ENCODE peak calls at places on chromosomes 11 and 22, in six cellular contexts. S is effector CD4-positive, alpha-beta T cell; Y is NCI-H524; L is Calu3; W is NCI-H1417; Q is EL. D is an unnamed sample.

GRCh38 chr22:32801436-32802290 is at the start of gene TIMP3:
- DNase-seq in S (no peak), W (no peak), L (peak), Y (peak), Q (peak), D (peak)

GRCh38 chr11:133956650-133957633 is at the start of gene IGSF9B:
- DNase-seq in L (peak), Y (peak), W (peak), Q (peak), S (peak), D (peak)

GRCh38 chr11:85810871-85811611 is at the start of gene SYTL2:
- DNase-seq in Y (peak), Q (peak), W (peak), S (peak), L (peak), D (peak)

GRCh38 chr11:78759067-78759466 is 184.4 kb upstream of the NARS2 start:
- DNase-seq in S (no peak), Y (no peak), W (peak), Q (no peak), L (no peak), D (no peak)

GRCh38 chr11:45289369-45289768 is 3.2 kb upstream of the SYT13 start:
- DNase-seq in W (no peak), Q (peak), L (no peak), S (no peak), Y (no peak), D (no peak)

GRCh38 chr11:68841718-68842426 is at the start of gene CPT1A:
- DNase-seq in Y (peak), Q (peak), S (peak), L (peak), W (peak), D (peak)

GRCh38 chr11:118065375-118065774 is 11.5 kb upstream of the TMPRSS4 start:
- DNase-seq in Y (no peak), S (no peak), Q (no peak), W (no peak), L (no peak), D (no peak)

GRCh38 chr11:61787928-61788491 is 4.4 kb downstream of the TMEM258 start:
- DNase-seq in W (no peak), L (peak), Y (peak), Q (peak), S (no peak), D (no peak)

GRCh38 chr11:31947051-31947450 is 135.9 kb upstream of the PAX6 start:
- DNase-seq in Y (no peak), Q (no peak), L (no peak), S (no peak), W (no peak), D (no peak)

GRCh38 chr22:19065929-19066328 is 56.3 kb downstream of the DGCR2 start:
- DNase-seq in Y (no peak), L (no peak), Q (no peak), S (no peak), W (no peak), D (no peak)

GRCh38 chr11:64592234-64592615 is 1.2 kb downstream of the SLC22A12 start:
- DNase-seq in Y (no peak), L (no peak), Q (no peak), S (no peak), W (no peak), D (no peak)

GRCh38 chr11:118142081-118142480 is 10.5 kb downstream of the SCN4B start:
- DNase-seq in Y (no peak), L (no peak), Q (peak), S (no peak), W (no peak), D (no peak)

GRCh38 chr11:10022764-10023163 is 271.3 kb downstream of the SBF2 start:
- DNase-seq in Q (no peak), L (no peak), W (no peak), Y (no peak), S (no peak), D (no peak)

GRCh38 chr11:45100338-45100737 is 46.1 kb upstream of the PRDM11 start:
- DNase-seq in W (no peak), Q (peak), Y (peak), S (no peak), L (no peak), D (no peak)

GRCh38 chr22:39773976-39774539 is 119.5 kb downstream of the ENTHD1 start:
- DNase-seq in W (no peak), Q (peak), L (no peak), Y (no peak), S (no peak), D (peak)